ENCODE peak calls at places on chromosomes 13 and 19, in ten cellular contexts. J, G, D, V, R, W, P, U, N and Q are unnamed samples.

GRCh38 chr13:51733656-51734334 is 70.2 kb downstream of the DHRS12 start:
- DNase-seq in J (peak), G (no peak), D (no peak), V (no peak), R (no peak), W (peak), P (no peak), U (no peak), N (peak), Q (no peak)

GRCh38 chr13:113151745-113152707 is 6.4 kb upstream of the PROZ start:
- DNase-seq in J (no peak), G (no peak), D (peak), V (no peak), R (peak), W (no peak), P (peak), U (no peak), N (peak), Q (peak)

GRCh38 chr19:57664269-57665127 is 4.2 kb upstream of the ZSCAN4 start:
- DNase-seq in J (peak), G (peak), D (peak), V (peak), R (no peak), W (peak), P (peak), U (no peak), N (peak), Q (peak)

GRCh38 chr13:84745051-84745551 is 862.8 kb upstream of the SLITRK1 start:
- DNase-seq in J (no peak), G (no peak), D (no peak), V (no peak), R (no peak), W (no peak), P (no peak), U (no peak), N (no peak), Q (no peak)

GRCh38 chr19:10074153-10074552 is 12.0 kb upstream of the SHFL start:
- DNase-seq in J (peak), G (peak), D (peak), V (no peak), R (no peak), W (peak), P (peak), U (no peak), N (peak), Q (no peak)

GRCh38 chr19:19849056-19849455 is 16.6 kb upstream of the ZNF253 start:
- DNase-seq in J (no peak), G (no peak), D (no peak), V (no peak), R (no peak), W (no peak), P (no peak), U (no peak), N (no peak), Q (no peak)

GRCh38 chr13:50594276-50594970 is 249.1 kb downstream of the DLEU7 start:
- DNase-seq in J (no peak), G (peak), D (no peak), V (no peak), R (no peak), W (no peak), P (no peak), U (no peak), N (no peak), Q (no peak)

GRCh38 chr19:35040826-35041547 is 534 bp upstream of the HPN start:
- DNase-seq in J (no peak), G (peak), D (no peak), V (no peak), R (no peak), W (peak), P (no peak), U (no peak), N (peak), Q (no peak)

GRCh38 chr19:57779220-57779845 is 9.9 kb downstream of the ZNF586 start:
- DNase-seq in J (no peak), G (no peak), D (no peak), V (no peak), R (no peak), W (no peak), P (no peak), U (no peak), N (no peak), Q (no peak)

GRCh38 chr19:56837492-56837891 is 3.0 kb downstream of the PEG3 start:
- DNase-seq in J (no peak), G (no peak), D (peak), V (no peak), R (no peak), W (no peak), P (no peak), U (no peak), N (no peak), Q (no peak)

GRCh38 chr13:87172166-87172825 is 498.9 kb upstream of the SLITRK5 start:
- DNase-seq in J (no peak), G (no peak), D (no peak), V (no peak), R (no peak), W (no peak), P (no peak), U (no peak), N (no peak), Q (no peak)

GRCh38 chr19:3243851-3244700 is 19.6 kb downstream of the CELF5 start:
- DNase-seq in J (peak), G (peak), D (peak), V (no peak), R (no peak), W (peak), P (no peak), U (no peak), N (peak), Q (peak)

GRCh38 chr19:1177322-1178114 is 3.5 kb upstream of the SBNO2 start:
- DNase-seq in J (peak), G (no peak), D (peak), V (no peak), R (peak), W (peak), P (no peak), U (no peak), N (peak), Q (peak)

GRCh38 chr13:45119469-45119989 is 781 bp upstream of the GTF2F2 start:
- DNase-seq in J (peak), G (peak), D (no peak), V (peak), R (no peak), W (peak), P (no peak), U (no peak), N (peak), Q (peak)

GRCh38 chr19:45352471-45352870 is 11.9 kb downstream of the KLC3 start:
- DNase-seq in J (no peak), G (no peak), D (no peak), V (no peak), R (no peak), W (no peak), P (no peak), U (no peak), N (no peak), Q (no peak)

GRCh38 chr13:101718496-101718895 is 266.0 kb downstream of the ITGBL1 start:
- DNase-seq in J (no peak), G (no peak), D (no peak), V (no peak), R (no peak), W (no peak), P (no peak), U (no peak), N (no peak), Q (no peak)

GRCh38 chr19:8655340-8655709 is 24.9 kb downstream of the NFILZ start:
- DNase-seq in J (no peak), G (peak), D (no peak), V (no peak), R (no peak), W (no peak), P (no peak), U (no peak), N (no peak), Q (no peak)

GRCh38 chr13:112741835-112742570 is 52.2 kb downstream of the ATP11A start:
- DNase-seq in J (no peak), G (no peak), D (no peak), V (no peak), R (no peak), W (no peak), P (no peak), U (no peak), N (no peak), Q (no peak)

GRCh38 chr13:80363890-80364503 is 23.1 kb upstream of the SPRY2 start:
- DNase-seq in J (peak), G (no peak), D (peak), V (peak), R (no peak), W (peak), P (peak), U (no peak), N (peak), Q (peak)

GRCh38 chr19:14102756-14103155 is 12.2 kb upstream of the SAMD1 start:
- DNase-seq in J (no peak), G (no peak), D (no peak), V (no peak), R (no peak), W (no peak), P (no peak), U (no peak), N (no peak), Q (no peak)

GRCh38 chr13:111658150-111659100 is 338.0 kb downstream of the TEX29 start:
- DNase-seq in J (no peak), G (no peak), D (no peak), V (no peak), R (no peak), W (no peak), P (peak), U (no peak), N (no peak), Q (no peak)

GRCh38 chr13:57829496-57829895 is 198.0 kb downstream of the PCDH17 start:
- DNase-seq in J (no peak), G (no peak), D (no peak), V (no peak), R (no peak), W (no peak), P (no peak), U (no peak), N (no peak), Q (no peak)

GRCh38 chr19:46806651-46807050 is 18.3 kb upstream of the SLC1A5 start:
- DNase-seq in J (no peak), G (no peak), D (no peak), V (no peak), R (no peak), W (no peak), P (no peak), U (no peak), N (no peak), Q (no peak)

GRCh38 chr13:95122063-95122462 is 179.2 kb downstream of the ABCC4 start:
- DNase-seq in J (no peak), G (no peak), D (peak), V (no peak), R (no peak), W (no peak), P (no peak), U (no peak), N (peak), Q (no peak)

GRCh38 chr13:52454459-52454824 is 836 bp upstream of the CKAP2 start:
- DNase-seq in J (peak), G (no peak), D (peak), V (peak), R (no peak), W (peak), P (peak), U (no peak), N (peak), Q (no peak)

GRCh38 chr19:2446390-2446789 is 10.4 kb downstream of the LMNB2 start:
- DNase-seq in J (no peak), G (peak), D (no peak), V (no peak), R (no peak), W (no peak), P (peak), U (no peak), N (no peak), Q (no peak)

GRCh38 chr19:38599722-38600121 is 18.0 kb downstream of the MAP4K1 start:
- DNase-seq in J (no peak), G (no peak), D (no peak), V (no peak), R (no peak), W (no peak), P (no peak), U (no peak), N (no peak), Q (no peak)

GRCh38 chr19:56114051-56114694 is 6.9 kb downstream of the ZNF787 start:
- DNase-seq in J (no peak), G (no peak), D (no peak), V (no peak), R (no peak), W (no peak), P (no peak), U (no peak), N (no peak), Q (no peak)